ENCODE peak calls at places on chromosomes 1 and 21, in ten cellular contexts. One of them, this sample, is unnamed.

GRCh38 chr1:12636098-12636950 is 7.6 kb upstream of the AADACL4 start:
- DNase-seq in aorta: peak; percentile 82
- DNase-seq in heart right ventricle: peak; percentile 66
- DNase-seq in MM.1S: no peak
- DNase-seq in brain microvascular endothelial cell: peak; percentile 91
- DNase-seq in transverse colon: no peak
- DNase-seq in cardiac muscle cell: peak; percentile 97
- DNase-seq in right cardiac atrium: peak; percentile 79
- DNase-seq in endodermal cell: peak; percentile 87
- DNase-seq in lower leg skin: no peak
- DNase-seq in this sample: no peak

GRCh38 chr1:160108888-160109662 is 6.5 kb upstream of the ATP1A2 start:
- DNase-seq in aorta: no peak
- DNase-seq in heart right ventricle: no peak
- DNase-seq in MM.1S: peak; percentile 71
- DNase-seq in brain microvascular endothelial cell: peak; percentile 27
- DNase-seq in transverse colon: no peak
- DNase-seq in cardiac muscle cell: peak; percentile 74
- DNase-seq in right cardiac atrium: peak; percentile 65
- DNase-seq in endodermal cell: peak; percentile 79
- DNase-seq in lower leg skin: no peak
- DNase-seq in this sample: peak; percentile 54

GRCh38 chr1:226064816-226065248 is 2.3 kb downstream of the H3-3A start:
- DNase-seq in aorta: no peak
- DNase-seq in heart right ventricle: no peak
- DNase-seq in MM.1S: peak; percentile 77
- DNase-seq in brain microvascular endothelial cell: peak; percentile 61
- DNase-seq in transverse colon: peak; percentile 58
- DNase-seq in cardiac muscle cell: peak; percentile 77
- DNase-seq in right cardiac atrium: no peak
- DNase-seq in endodermal cell: peak; percentile 60
- DNase-seq in lower leg skin: peak; percentile 61
- DNase-seq in this sample: peak; percentile 74

GRCh38 chr1:16015960-16016901 is 1.6 kb downstream of the HSPB7 start:
- DNase-seq in aorta: peak; percentile 92
- DNase-seq in heart right ventricle: peak; percentile 53
- DNase-seq in MM.1S: no peak
- DNase-seq in brain microvascular endothelial cell: no peak
- DNase-seq in transverse colon: peak; percentile 46
- DNase-seq in cardiac muscle cell: no peak
- DNase-seq in right cardiac atrium: peak; percentile 83
- DNase-seq in endodermal cell: no peak
- DNase-seq in lower leg skin: no peak
- DNase-seq in this sample: peak; percentile 26

GRCh38 chr21:35508389-35508888 is 459.3 kb upstream of the RUNX1 start:
- DNase-seq in aorta: no peak
- DNase-seq in heart right ventricle: peak; percentile 50
- DNase-seq in MM.1S: no peak
- DNase-seq in brain microvascular endothelial cell: peak; percentile 76
- DNase-seq in transverse colon: peak; percentile 50
- DNase-seq in cardiac muscle cell: peak; percentile 94
- DNase-seq in right cardiac atrium: peak; percentile 74
- DNase-seq in endodermal cell: peak; percentile 66
- DNase-seq in lower leg skin: peak; percentile 69
- DNase-seq in this sample: peak; percentile 7

GRCh38 chr1:10299174-10299573 is 88.8 kb downstream of the KIF1B start:
- DNase-seq in aorta: no peak
- DNase-seq in heart right ventricle: no peak
- DNase-seq in MM.1S: peak; percentile 27
- DNase-seq in brain microvascular endothelial cell: no peak
- DNase-seq in transverse colon: no peak
- DNase-seq in cardiac muscle cell: peak; percentile 30
- DNase-seq in right cardiac atrium: no peak
- DNase-seq in endodermal cell: no peak
- DNase-seq in lower leg skin: no peak
- DNase-seq in this sample: peak; percentile 44

GRCh38 chr1:43427941-43428340 is 25.8 kb downstream of the HYI start:
- DNase-seq in aorta: peak; percentile 47
- DNase-seq in heart right ventricle: no peak
- DNase-seq in MM.1S: no peak
- DNase-seq in brain microvascular endothelial cell: no peak
- DNase-seq in transverse colon: no peak
- DNase-seq in cardiac muscle cell: no peak
- DNase-seq in right cardiac atrium: no peak
- DNase-seq in endodermal cell: no peak
- DNase-seq in lower leg skin: no peak
- DNase-seq in this sample: no peak

GRCh38 chr1:220691039-220691684 is 999 bp downstream of the C1orf115 start:
- DNase-seq in aorta: no peak
- DNase-seq in heart right ventricle: no peak
- DNase-seq in MM.1S: no peak
- DNase-seq in brain microvascular endothelial cell: no peak
- DNase-seq in transverse colon: peak; percentile 51
- DNase-seq in cardiac muscle cell: no peak
- DNase-seq in right cardiac atrium: no peak
- DNase-seq in endodermal cell: no peak
- DNase-seq in lower leg skin: no peak
- DNase-seq in this sample: no peak

GRCh38 chr1:11320153-11320936 is 47.3 kb downstream of the UBIAD1 start:
- DNase-seq in aorta: no peak
- DNase-seq in heart right ventricle: no peak
- DNase-seq in MM.1S: peak; percentile 38
- DNase-seq in brain microvascular endothelial cell: no peak
- DNase-seq in transverse colon: no peak
- DNase-seq in cardiac muscle cell: no peak
- DNase-seq in right cardiac atrium: no peak
- DNase-seq in endodermal cell: peak; percentile 94
- DNase-seq in lower leg skin: no peak
- DNase-seq in this sample: peak; percentile 49

GRCh38 chr1:45876000-45876399 is 72.6 kb downstream of the MAST2 start:
- DNase-seq in aorta: no peak
- DNase-seq in heart right ventricle: no peak
- DNase-seq in MM.1S: peak; percentile 71
- DNase-seq in brain microvascular endothelial cell: no peak
- DNase-seq in transverse colon: no peak
- DNase-seq in cardiac muscle cell: no peak
- DNase-seq in right cardiac atrium: no peak
- DNase-seq in endodermal cell: no peak
- DNase-seq in lower leg skin: no peak
- DNase-seq in this sample: no peak

GRCh38 chr1:85174492-85174891 is 26.3 kb downstream of the SYDE2 start:
- DNase-seq in aorta: no peak
- DNase-seq in heart right ventricle: no peak
- DNase-seq in MM.1S: no peak
- DNase-seq in brain microvascular endothelial cell: no peak
- DNase-seq in transverse colon: no peak
- DNase-seq in cardiac muscle cell: no peak
- DNase-seq in right cardiac atrium: no peak
- DNase-seq in endodermal cell: no peak
- DNase-seq in lower leg skin: no peak
- DNase-seq in this sample: no peak

GRCh38 chr1:25011966-25012625 is 82.0 kb upstream of the RUNX3 start:
- DNase-seq in aorta: no peak
- DNase-seq in heart right ventricle: no peak
- DNase-seq in MM.1S: no peak
- DNase-seq in brain microvascular endothelial cell: no peak
- DNase-seq in transverse colon: no peak
- DNase-seq in cardiac muscle cell: no peak
- DNase-seq in right cardiac atrium: no peak
- DNase-seq in endodermal cell: no peak
- DNase-seq in lower leg skin: no peak
- DNase-seq in this sample: no peak

GRCh38 chr1:90746857-90747256 is 29.8 kb upstream of the BARHL2 start:
- DNase-seq in aorta: no peak
- DNase-seq in heart right ventricle: no peak
- DNase-seq in MM.1S: no peak
- DNase-seq in brain microvascular endothelial cell: no peak
- DNase-seq in transverse colon: no peak
- DNase-seq in cardiac muscle cell: no peak
- DNase-seq in right cardiac atrium: no peak
- DNase-seq in endodermal cell: no peak
- DNase-seq in lower leg skin: no peak
- DNase-seq in this sample: no peak

GRCh38 chr1:119279441-119280415 is 88.9 kb upstream of the HAO2 start:
- DNase-seq in aorta: no peak
- DNase-seq in heart right ventricle: no peak
- DNase-seq in MM.1S: no peak
- DNase-seq in brain microvascular endothelial cell: peak; percentile 89
- DNase-seq in transverse colon: no peak
- DNase-seq in cardiac muscle cell: peak; percentile 82
- DNase-seq in right cardiac atrium: no peak
- DNase-seq in endodermal cell: no peak
- DNase-seq in lower leg skin: no peak
- DNase-seq in this sample: no peak

GRCh38 chr21:32520885-32521735 is 64.2 kb downstream of the TCP10L start:
- DNase-seq in aorta: peak; percentile 94
- DNase-seq in heart right ventricle: peak; percentile 91
- DNase-seq in MM.1S: no peak
- DNase-seq in brain microvascular endothelial cell: peak; percentile 92
- DNase-seq in transverse colon: peak; percentile 63
- DNase-seq in cardiac muscle cell: peak; percentile 98
- DNase-seq in right cardiac atrium: peak; percentile 95
- DNase-seq in endodermal cell: no peak
- DNase-seq in lower leg skin: peak; percentile 77
- DNase-seq in this sample: no peak

GRCh38 chr1:108142773-108143394 is 57.3 kb downstream of the SLC25A24 start:
- DNase-seq in aorta: no peak
- DNase-seq in heart right ventricle: no peak
- DNase-seq in MM.1S: no peak
- DNase-seq in brain microvascular endothelial cell: no peak
- DNase-seq in transverse colon: no peak
- DNase-seq in cardiac muscle cell: peak; percentile 21
- DNase-seq in right cardiac atrium: no peak
- DNase-seq in endodermal cell: no peak
- DNase-seq in lower leg skin: no peak
- DNase-seq in this sample: no peak

GRCh38 chr1:218395916-218396315 is 50.8 kb downstream of the TGFB2 start:
- DNase-seq in aorta: no peak
- DNase-seq in heart right ventricle: no peak
- DNase-seq in MM.1S: no peak
- DNase-seq in brain microvascular endothelial cell: no peak
- DNase-seq in transverse colon: no peak
- DNase-seq in cardiac muscle cell: no peak
- DNase-seq in right cardiac atrium: no peak
- DNase-seq in endodermal cell: no peak
- DNase-seq in lower leg skin: no peak
- DNase-seq in this sample: no peak
- H3K4me3 ChIP-seq in aorta: no peak overlapping the region
- H3K4me3 ChIP-seq in heart right ventricle: no peak overlapping the region
- H3K4me3 ChIP-seq in MM.1S: no peak overlapping the region
- H3K4me3 ChIP-seq in brain microvascular endothelial cell: no peak overlapping the region
- H3K4me3 ChIP-seq in transverse colon: no peak overlapping the region
- H3K4me3 ChIP-seq in cardiac muscle cell: no peak overlapping the region
- H3K4me3 ChIP-seq in right cardiac atrium: no peak overlapping the region
- H3K4me3 ChIP-seq in endodermal cell: no peak overlapping the region
- H3K4me3 ChIP-seq in lower leg skin: no peak overlapping the region
- H3K4me3 ChIP-seq in this sample: no peak overlapping the region

DNA sequence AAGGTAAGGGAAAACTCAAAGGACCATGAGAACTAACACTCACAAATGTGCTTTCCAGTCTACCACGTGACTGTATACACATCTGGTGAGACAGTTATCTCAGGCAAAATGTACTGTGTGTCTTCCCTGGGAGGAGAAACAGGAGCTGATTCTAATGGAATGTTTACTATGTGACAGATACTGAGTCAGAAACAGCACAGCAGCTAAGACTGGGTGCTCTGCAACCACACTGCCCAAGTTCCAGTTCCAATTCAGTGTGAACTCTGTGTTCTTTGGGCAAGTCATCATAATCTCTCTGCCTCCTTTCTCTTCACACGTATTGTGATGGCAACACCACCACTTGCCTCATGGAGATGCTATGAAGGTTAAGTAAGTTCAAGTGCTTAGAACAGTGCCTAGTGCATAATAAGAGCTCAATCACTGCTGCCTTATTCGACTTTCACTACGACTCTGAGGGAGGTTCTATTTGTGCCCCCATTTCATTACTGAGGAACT is 79.0 kb downstream of the SLC45A1 start:
- DNase-seq in aorta: no peak
- DNase-seq in heart right ventricle: no peak
- DNase-seq in MM.1S: peak; percentile 39
- DNase-seq in brain microvascular endothelial cell: peak; percentile 99
- DNase-seq in transverse colon: peak; percentile 34
- DNase-seq in cardiac muscle cell: peak; percentile 96
- DNase-seq in right cardiac atrium: no peak
- DNase-seq in endodermal cell: no peak
- DNase-seq in lower leg skin: peak; percentile 71
- DNase-seq in this sample: peak; percentile 69
- H3K4me3 ChIP-seq in aorta: no peak overlapping the region
- H3K4me3 ChIP-seq in heart right ventricle: no peak overlapping the region
- H3K4me3 ChIP-seq in MM.1S: peak overlapping the region; percentile 8
- H3K4me3 ChIP-seq in brain microvascular endothelial cell: no peak overlapping the region
- H3K4me3 ChIP-seq in transverse colon: no peak overlapping the region
- H3K4me3 ChIP-seq in cardiac muscle cell: no peak overlapping the region
- H3K4me3 ChIP-seq in right cardiac atrium: no peak overlapping the region
- H3K4me3 ChIP-seq in endodermal cell: peak overlapping the region; percentile 19
- H3K4me3 ChIP-seq in lower leg skin: no peak overlapping the region
- H3K4me3 ChIP-seq in this sample: no peak overlapping the region

DNA sequence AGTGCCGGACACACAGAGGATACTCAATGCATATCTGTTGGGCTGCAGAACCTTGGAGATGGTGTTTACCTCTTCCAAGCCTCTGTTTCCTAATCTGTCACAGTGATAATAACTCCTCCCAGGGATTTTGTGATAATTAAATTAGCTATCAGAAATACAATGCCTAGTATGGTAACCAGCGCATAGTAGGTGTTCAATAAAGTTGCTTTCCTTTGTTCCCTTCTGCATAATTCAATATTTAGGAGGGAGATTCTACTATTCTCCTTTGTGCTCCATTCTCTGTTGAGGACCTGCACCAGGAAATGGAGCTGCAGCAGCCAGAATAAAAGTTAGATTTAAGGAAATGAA is 3.3 kb upstream of the CSF3R start:
- DNase-seq in aorta: no peak
- DNase-seq in heart right ventricle: no peak
- DNase-seq in MM.1S: no peak
- DNase-seq in brain microvascular endothelial cell: no peak
- DNase-seq in transverse colon: no peak
- DNase-seq in cardiac muscle cell: no peak
- DNase-seq in right cardiac atrium: no peak
- DNase-seq in endodermal cell: no peak
- DNase-seq in lower leg skin: no peak
- DNase-seq in this sample: no peak
- H3K4me3 ChIP-seq in aorta: no peak overlapping the region
- H3K4me3 ChIP-seq in heart right ventricle: no peak overlapping the region
- H3K4me3 ChIP-seq in MM.1S: no peak overlapping the region
- H3K4me3 ChIP-seq in brain microvascular endothelial cell: no peak overlapping the region
- H3K4me3 ChIP-seq in transverse colon: no peak overlapping the region
- H3K4me3 ChIP-seq in cardiac muscle cell: no peak overlapping the region
- H3K4me3 ChIP-seq in right cardiac atrium: no peak overlapping the region
- H3K4me3 ChIP-seq in endodermal cell: no peak overlapping the region
- H3K4me3 ChIP-seq in lower leg skin: no peak overlapping the region
- H3K4me3 ChIP-seq in this sample: no peak overlapping the region

DNA sequence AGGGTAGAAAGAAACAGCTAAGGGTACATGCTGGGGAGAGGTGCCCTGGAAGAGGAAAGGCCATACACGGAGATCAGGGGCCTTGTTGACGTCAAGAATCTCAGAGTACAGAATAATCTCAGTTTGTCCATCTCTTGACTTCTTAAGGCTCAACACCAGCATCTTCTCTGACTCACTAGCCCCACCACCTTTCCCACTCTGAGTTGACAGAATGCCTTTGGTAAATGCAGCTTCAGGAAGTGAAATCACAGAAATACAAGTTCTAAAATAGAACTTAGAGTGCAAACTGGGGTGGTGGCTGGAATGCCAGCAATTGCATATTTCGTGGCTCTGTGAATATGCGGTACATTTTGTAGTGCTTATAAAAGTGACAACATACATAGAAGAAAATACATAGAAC is 1.6 kb downstream of the COG2 start:
- DNase-seq in aorta: no peak
- DNase-seq in heart right ventricle: no peak
- DNase-seq in MM.1S: peak; percentile 67
- DNase-seq in brain microvascular endothelial cell: peak; percentile 57
- DNase-seq in transverse colon: peak; percentile 10
- DNase-seq in cardiac muscle cell: peak; percentile 25
- DNase-seq in right cardiac atrium: no peak
- DNase-seq in endodermal cell: no peak
- DNase-seq in lower leg skin: no peak
- DNase-seq in this sample: peak; percentile 27
- H3K4me3 ChIP-seq in aorta: no peak overlapping the region
- H3K4me3 ChIP-seq in heart right ventricle: no peak overlapping the region
- H3K4me3 ChIP-seq in MM.1S: peak overlapping the region; percentile 82
- H3K4me3 ChIP-seq in brain microvascular endothelial cell: no peak overlapping the region
- H3K4me3 ChIP-seq in transverse colon: no peak overlapping the region
- H3K4me3 ChIP-seq in cardiac muscle cell: peak overlapping the region; percentile 63
- H3K4me3 ChIP-seq in right cardiac atrium: peak overlapping the region; percentile 24
- H3K4me3 ChIP-seq in endodermal cell: peak overlapping the region; percentile 100
- H3K4me3 ChIP-seq in lower leg skin: no peak overlapping the region
- H3K4me3 ChIP-seq in this sample: peak overlapping the region; percentile 88